ENCODE peak calls at places on chromosomes 7 and 10, in six cellular contexts. R is glomerular endothelial cell; D is BJ; M is activated effector memory CD4-positive, alpha-beta T cell treated with anti-CD3 and anti-CD28 coated beads, Interleukin-2, amount 50 U/mL, for 16 hours; S is IMR-90; Z is ACHN. P is an unnamed sample.

GRCh38 chr10:14397069-14397468 is 66.3 kb upstream of the FRMD4A start:
- DNase-seq in S (peak), R (no peak), Z (peak), D (peak), M (no peak), P (peak)

GRCh38 chr10:60480865-60481563 is 91.3 kb upstream of the ANK3 start:
- DNase-seq in R (peak), D (peak), M (no peak), S (peak), Z (peak), P (peak)

GRCh38 chr7:64463636-64464375 is 99.1 kb downstream of the ZNF680 start:
- DNase-seq in R (no peak), Z (peak), M (peak), D (peak), S (peak), P (peak)

GRCh38 chr7:138097064-138097741 is 20.9 kb downstream of the AKR1D1 start:
- DNase-seq in D (no peak), M (no peak), R (peak), Z (peak), S (no peak), P (peak)

GRCh38 chr7:138978541-138979184 is 2.5 kb downstream of the KIAA1549 start:
- DNase-seq in M (no peak), Z (no peak), D (no peak), S (no peak), R (no peak), P (no peak)

GRCh38 chr10:68870545-68871104 is 30.5 kb upstream of the DDX50 start:
- DNase-seq in Z (no peak), M (no peak), R (no peak), S (no peak), D (no peak), P (no peak)

GRCh38 chr7:103914147-103914899 is 75.1 kb downstream of the RELN start:
- DNase-seq in D (no peak), Z (no peak), M (no peak), R (no peak), S (peak), P (peak)

GRCh38 chr10:66637273-66638036 is 288.4 kb upstream of the LRRTM3 start:
- DNase-seq in S (no peak), D (no peak), Z (peak), R (no peak), M (no peak), P (peak)

GRCh38 chr10:25017247-25017590 is 807 bp downstream of the THNSL1 start:
- DNase-seq in D (no peak), Z (peak), S (peak), M (peak), R (no peak), P (no peak)

GRCh38 chr7:112056409-112056808 is 149.8 kb downstream of the DOCK4 start:
- DNase-seq in S (peak), M (no peak), R (no peak), Z (peak), D (no peak), P (peak)

GRCh38 chr10:64394744-64395143 is 873.5 kb downstream of the REEP3 start:
- DNase-seq in Z (peak), D (no peak), S (peak), R (no peak), M (no peak), P (no peak)

GRCh38 chr10:125006188-125006680 is 64.3 kb downstream of the ZRANB1 start:
- DNase-seq in S (peak), R (no peak), Z (no peak), D (no peak), M (peak), P (no peak)